ENCODE peak calls at places on chromosomes 5 and 9, in four cellular contexts. One of them, this sample, is unnamed.

GRCh38 chr9:117485176-117485575 is 70.3 kb upstream of the ASTN2 start:
- DNase-seq in stomach: no peak
- DNase-seq in HepG2: no peak
- DNase-seq in ovary: no peak
- DNase-seq in this sample: no peak

GRCh38 chr5:115932991-115933390 is 29.3 kb upstream of the LVRN start:
- DNase-seq in HepG2: no peak
- DNase-seq in stomach: no peak
- DNase-seq in ovary: no peak
- DNase-seq in this sample: no peak

GRCh38 chr5:93330506-93330905 is 250.5 kb downstream of the NR2F1-AS1 start:
- DNase-seq in ovary: no peak
- DNase-seq in HepG2: no peak
- DNase-seq in stomach: no peak
- DNase-seq in this sample: no peak

GRCh38 chr5:157247267-157247666 is 18.7 kb upstream of the CYFIP2 start:
- DNase-seq in ovary: no peak
- DNase-seq in stomach: no peak
- DNase-seq in HepG2: no peak
- DNase-seq in this sample: no peak

GRCh38 chr9:108271646-108272349 is 584.0 kb downstream of the ACTL7B start:
- DNase-seq in HepG2: peak; percentile 29
- DNase-seq in stomach: peak; percentile 57
- DNase-seq in ovary: peak; percentile 26
- DNase-seq in this sample: no peak

GRCh38 chr9:89814340-89815040 is 209.7 kb downstream of the GADD45G start:
- DNase-seq in HepG2: no peak
- DNase-seq in stomach: no peak
- DNase-seq in ovary: no peak
- DNase-seq in this sample: no peak

GRCh38 chr5:34011521-34011920 is 3.7 kb upstream of the AMACR start:
- DNase-seq in HepG2: no peak
- DNase-seq in stomach: no peak
- DNase-seq in ovary: no peak
- DNase-seq in this sample: no peak

GRCh38 chr5:39411051-39411450 is 13.7 kb downstream of the DAB2 start:
- DNase-seq in ovary: no peak
- DNase-seq in stomach: no peak
- DNase-seq in HepG2: no peak
- DNase-seq in this sample: no peak

GRCh38 chr5:133294380-133294779 is 242.6 kb downstream of the HSPA4 start:
- DNase-seq in stomach: no peak
- DNase-seq in ovary: no peak
- DNase-seq in HepG2: no peak
- DNase-seq in this sample: no peak

GRCh38 chr5:54904425-54904824 is 81.0 kb downstream of the ESM1 start:
- DNase-seq in ovary: no peak
- DNase-seq in stomach: no peak
- DNase-seq in HepG2: peak; percentile 21
- DNase-seq in this sample: no peak

GRCh38 chr9:2262809-2263510 is 247.8 kb downstream of the SMARCA2 start:
- DNase-seq in stomach: no peak
- DNase-seq in HepG2: no peak
- DNase-seq in ovary: no peak
- DNase-seq in this sample: no peak

GRCh38 chr9:115212832-115213231 is 94.9 kb upstream of the TNC start:
- DNase-seq in HepG2: no peak
- DNase-seq in stomach: no peak
- DNase-seq in ovary: no peak
- DNase-seq in this sample: no peak

GRCh38 chr5:143101134-143101533 is 302.4 kb downstream of the NR3C1 start:
- DNase-seq in ovary: no peak
- DNase-seq in HepG2: no peak
- DNase-seq in stomach: no peak
- DNase-seq in this sample: no peak

GRCh38 chr9:109950710-109951443 is 170.9 kb downstream of the PALM2AKAP2 start:
- DNase-seq in HepG2: peak; percentile 5
- DNase-seq in ovary: no peak
- DNase-seq in stomach: no peak
- DNase-seq in this sample: no peak

GRCh38 chr9:25964239-25964638 is 286.0 kb upstream of the TUSC1 start:
- DNase-seq in HepG2: peak; percentile 47
- DNase-seq in ovary: no peak
- DNase-seq in stomach: no peak
- DNase-seq in this sample: peak; percentile 30

GRCh38 chr5:155103164-155103563 is 89.6 kb downstream of the KIF4B start:
- DNase-seq in ovary: no peak
- DNase-seq in HepG2: no peak
- DNase-seq in stomach: no peak
- DNase-seq in this sample: no peak

GRCh38 chr9:592225-592624 is 249.3 kb upstream of the DMRT1 start:
- DNase-seq in HepG2: peak; percentile 39
- DNase-seq in stomach: peak; percentile 63
- DNase-seq in ovary: no peak
- DNase-seq in this sample: no peak

GRCh38 chr5:81783401-81783800 is 32.5 kb upstream of the SSBP2 start:
- DNase-seq in ovary: no peak
- DNase-seq in stomach: no peak
- DNase-seq in HepG2: no peak
- DNase-seq in this sample: no peak

GRCh38 chr9:114433720-114434255 is 46.0 kb upstream of the AKNA start:
- DNase-seq in ovary: no peak
- DNase-seq in stomach: no peak
- DNase-seq in HepG2: peak; percentile 25
- DNase-seq in this sample: no peak

GRCh38 chr9:100011062-100011681 is 87.6 kb downstream of the ERP44 start:
- DNase-seq in stomach: no peak
- DNase-seq in HepG2: peak; percentile 59
- DNase-seq in ovary: no peak
- DNase-seq in this sample: no peak

GRCh38 chr5:44885903-44886302 is 77.2 kb downstream of the MRPS30 start:
- DNase-seq in stomach: no peak
- DNase-seq in ovary: no peak
- DNase-seq in HepG2: no peak
- DNase-seq in this sample: no peak

GRCh38 chr5:54836959-54837534 is 148.3 kb downstream of the ESM1 start:
- DNase-seq in HepG2: no peak
- DNase-seq in stomach: no peak
- DNase-seq in ovary: no peak
- DNase-seq in this sample: no peak

GRCh38 chr5:119342414-119342813 is 13.4 kb upstream of the TNFAIP8 start:
- DNase-seq in stomach: no peak
- DNase-seq in ovary: no peak
- DNase-seq in HepG2: no peak
- DNase-seq in this sample: no peak

GRCh38 chr5:119339965-119340364 is 15.9 kb upstream of the TNFAIP8 start:
- DNase-seq in ovary: no peak
- DNase-seq in HepG2: no peak
- DNase-seq in stomach: no peak
- DNase-seq in this sample: no peak

GRCh38 chr5:119343042-119343441 is 12.8 kb upstream of the TNFAIP8 start:
- DNase-seq in ovary: no peak
- DNase-seq in HepG2: no peak
- DNase-seq in stomach: no peak
- DNase-seq in this sample: no peak

GRCh38 chr5:119340597-119341218 is 15.1 kb upstream of the TNFAIP8 start:
- DNase-seq in HepG2: no peak
- DNase-seq in ovary: no peak
- DNase-seq in stomach: no peak
- DNase-seq in this sample: no peak

DNA sequence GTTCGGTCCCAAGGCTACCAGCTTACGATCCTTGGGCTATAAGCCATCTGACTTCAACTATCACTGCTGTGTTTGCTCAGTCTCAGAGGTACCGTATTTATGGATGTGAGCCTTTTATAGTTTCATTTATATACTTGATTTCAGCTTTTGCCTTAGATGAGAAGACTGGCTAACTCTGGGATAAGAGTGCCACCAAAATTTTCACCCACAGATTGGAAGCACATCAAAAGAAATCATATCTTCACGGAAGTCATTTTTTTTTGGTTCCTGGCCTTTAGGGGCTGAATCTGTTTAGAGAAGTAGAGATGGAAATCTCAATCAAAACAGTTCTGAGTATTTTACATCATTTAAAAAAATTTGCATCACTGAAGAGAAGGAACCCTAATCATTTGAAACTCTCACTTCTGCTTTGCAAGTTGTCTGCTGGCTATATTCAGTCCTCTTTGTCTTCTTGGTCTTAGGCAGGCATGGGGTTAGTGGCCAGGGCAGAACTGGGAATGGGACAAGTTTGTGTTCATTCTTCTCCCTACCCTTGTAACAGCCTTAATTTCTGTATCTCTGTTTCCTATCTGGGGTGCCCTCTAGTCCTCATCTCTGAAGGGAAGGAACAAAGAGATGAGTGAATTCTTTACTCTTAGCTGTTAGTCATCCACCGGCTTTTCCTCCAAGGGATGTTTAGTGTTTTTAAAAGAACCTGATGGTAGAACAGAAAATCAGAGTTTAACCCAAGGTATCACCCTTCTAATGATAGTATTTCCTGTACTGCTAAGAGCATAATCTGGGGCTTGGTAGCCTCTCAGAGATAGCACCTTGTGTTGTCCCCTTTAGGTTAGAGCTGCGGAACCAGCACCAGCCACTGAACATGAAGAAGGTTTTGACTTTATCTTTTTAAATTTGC is 14.1 kb upstream of the TNFAIP8 start:
- DNase-seq in HepG2: no peak
- DNase-seq in stomach: no peak
- DNase-seq in ovary: no peak
- DNase-seq in this sample: no peak
- TF ChIP-seq EP300 in HepG2: no peak
- TF ChIP-seq EP300 in stomach: no peak
- TF ChIP-seq EP300 in ovary: no peak
- TF ChIP-seq EP300 in this sample: no peak

GRCh38 chr5:150066436-150066835 is 19.9 kb downstream of the CSF1R start:
- DNase-seq in HepG2: no peak
- DNase-seq in ovary: no peak
- DNase-seq in stomach: no peak
- DNase-seq in this sample: no peak

GRCh38 chr5:150064681-150065220 is 21.6 kb downstream of the CSF1R start:
- DNase-seq in HepG2: no peak
- DNase-seq in ovary: no peak
- DNase-seq in stomach: no peak
- DNase-seq in this sample: no peak

GRCh38 chr5:150066901-150067396 is 19.4 kb downstream of the CSF1R start:
- DNase-seq in stomach: no peak
- DNase-seq in ovary: no peak
- DNase-seq in HepG2: no peak
- DNase-seq in this sample: no peak

GRCh38 chr5:150065346-150065745 is 21.0 kb downstream of the CSF1R start:
- DNase-seq in stomach: no peak
- DNase-seq in HepG2: peak; percentile 13
- DNase-seq in ovary: no peak
- DNase-seq in this sample: no peak

GRCh38 chr5:150065886-150066285 is 20.5 kb downstream of the CSF1R start:
- DNase-seq in HepG2: no peak
- DNase-seq in stomach: no peak
- DNase-seq in ovary: no peak
- DNase-seq in this sample: no peak
- H3K27ac ChIP-seq in HepG2: no peak overlapping the region
- H3K27ac ChIP-seq in stomach: no peak overlapping the region
- H3K27ac ChIP-seq in ovary: no peak overlapping the region
- H3K27ac ChIP-seq in this sample: peak overlapping the region; percentile 65

GRCh38 chr9:122609810-122610209 is 4.7 kb upstream of the OR1Q1 start:
- DNase-seq in stomach: no peak
- DNase-seq in ovary: no peak
- DNase-seq in HepG2: no peak
- DNase-seq in this sample: no peak
- H3K9me3 ChIP-seq in stomach: no peaks in the 10 kb centered on the region
- H3K9me3 ChIP-seq in ovary: no peaks in the 10 kb centered on the region
- H3K9me3 ChIP-seq in HepG2: no peaks in the 10 kb centered on the region
- H3K9me3 ChIP-seq in this sample: no peaks in the 10 kb centered on the region

DNA sequence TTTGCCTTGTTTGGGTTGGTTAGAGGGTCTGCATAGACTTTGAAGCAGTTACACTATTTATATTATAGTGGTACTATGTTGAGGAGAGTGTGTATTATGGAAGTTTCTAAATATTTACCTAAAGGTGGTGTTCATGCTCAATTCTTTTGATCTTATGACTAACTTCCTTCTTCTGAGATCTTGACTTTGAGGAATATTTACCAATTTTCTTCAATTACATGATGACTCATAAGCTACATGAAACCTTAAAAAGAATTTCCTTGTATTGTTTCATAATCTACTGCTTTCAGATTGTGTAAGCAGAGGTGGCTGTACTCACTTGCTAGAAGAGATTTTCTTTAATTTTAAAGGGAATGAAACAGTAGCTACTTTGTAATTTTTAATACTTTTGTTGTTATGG is 276.1 kb downstream of the TAF11L14 start:
- DNase-seq in HepG2: no peak
- DNase-seq in ovary: no peak
- DNase-seq in stomach: no peak
- DNase-seq in this sample: no peak
- TF ChIP-seq EP300 in HepG2: no peak
- TF ChIP-seq EP300 in ovary: no peak
- TF ChIP-seq EP300 in stomach: no peak
- TF ChIP-seq EP300 in this sample: no peak

GRCh38 chr5:87266914-87267573 is 639 bp upstream of the RASA1 start:
- DNase-seq in stomach: no peak
- DNase-seq in ovary: no peak
- DNase-seq in HepG2: no peak
- DNase-seq in this sample: no peak
- H3K27ac ChIP-seq in stomach: peak overlapping the region; percentile 93
- H3K27ac ChIP-seq in ovary: peak overlapping the region; percentile 81
- H3K27ac ChIP-seq in HepG2: peak overlapping the region; percentile 73
- H3K27ac ChIP-seq in this sample: peak overlapping the region; percentile 95